ENCODE peak calls at places on chromosomes 13 and 19, in seven cellular contexts. N is adrenal gland, D is body of pancreas, Q is K562, C is uterus, R is GM12878, P is ovary. W is an unnamed sample.

GRCh38 chr19:10256970-10257615 is 5.1 kb downstream of the MRPL4 start:
- DNase-seq in N (no peak), D (no peak), Q (no peak), C (no peak), R (no peak), P (no peak), W (no peak)

GRCh38 chr13:65149687-65150086 is 2080.4 kb downstream of the PCDH9 start:
- DNase-seq in N (no peak), D (no peak), Q (no peak), C (no peak), R (no peak), P (no peak), W (peak; percentile 23)

GRCh38 chr19:39355253-39355652 is 13.0 kb downstream of the SAMD4B start:
- DNase-seq in N (no peak), D (no peak), Q (no peak), C (no peak), R (no peak), P (no peak), W (no peak)

GRCh38 chr13:112449545-112449930 is 73.4 kb downstream of the SPACA7 start:
- DNase-seq in N (no peak), D (no peak), Q (no peak), C (no peak), R (no peak), P (no peak), W (no peak)

GRCh38 chr13:113147206-113147605 is 11.2 kb upstream of the PROZ start:
- DNase-seq in N (no peak), D (no peak), Q (no peak), C (no peak), R (no peak), P (no peak), W (no peak)

GRCh38 chr19:40512473-40513344 is 45.9 kb downstream of the SPTBN4 start:
- DNase-seq in N (no peak), D (peak; percentile 34), Q (no peak), C (no peak), R (no peak), P (no peak), W (peak; percentile 32)

GRCh38 chr19:54558339-54558738 is 15.3 kb upstream of the LILRA2 start:
- DNase-seq in N (no peak), D (no peak), Q (no peak), C (no peak), R (no peak), P (no peak), W (no peak)

GRCh38 chr13:113023217-113023597 is 54.2 kb downstream of the MCF2L start:
- DNase-seq in N (no peak), D (no peak), Q (peak; percentile 14), C (no peak), R (no peak), P (no peak), W (no peak)

GRCh38 chr13:98188544-98189166 is 11.6 kb upstream of the RNF113B start:
- DNase-seq in N (no peak), D (peak; percentile 15), Q (no peak), C (no peak), R (no peak), P (no peak), W (no peak)

GRCh38 chr19:33799507-33799906 is 2.8 kb downstream of the KCTD15 start:
- DNase-seq in N (no peak), D (no peak), Q (no peak), C (no peak), R (no peak), P (no peak), W (no peak)

GRCh38 chr19:33796164-33797100 is at the start of gene KCTD15:
- DNase-seq in N (peak; percentile 28), D (peak; percentile 60), Q (peak; percentile 74), C (peak; percentile 55), R (no peak), P (peak; percentile 73), W (peak; percentile 43)

GRCh38 chr19:33800012-33800680 is 3.5 kb downstream of the KCTD15 start:
- DNase-seq in N (no peak), D (no peak), Q (no peak), C (no peak), R (no peak), P (no peak), W (no peak)

GRCh38 chr19:33798701-33799111 is 2.0 kb downstream of the KCTD15 start:
- DNase-seq in N (no peak), D (no peak), Q (no peak), C (no peak), R (no peak), P (no peak), W (no peak)

GRCh38 chr19:33797821-33798633 is 1.4 kb downstream of the KCTD15 start:
- DNase-seq in N (peak; percentile 35), D (peak; percentile 79), Q (peak; percentile 76), C (peak; percentile 74), R (no peak), P (peak; percentile 75), W (peak; percentile 66)
- TF ChIP-seq POLR2A in N (no peak), D (peak; percentile 13), Q (no peak), C (no peak), R (no peak), P (no peak), W (no peak)

GRCh38 chr19:3510727-3511126 is 4.6 kb downstream of the FZR1 start:
- DNase-seq in N (peak; percentile 25), D (no peak), Q (no peak), C (no peak), R (no peak), P (no peak), W (no peak)

GRCh38 chr19:3511506-3512251 is 5.6 kb downstream of the FZR1 start:
- DNase-seq in N (peak; percentile 26), D (no peak), Q (no peak), C (no peak), R (no peak), P (no peak), W (no peak)

GRCh38 chr19:3507371-3508120 is 1.4 kb downstream of the FZR1 start:
- DNase-seq in N (peak; percentile 70), D (peak; percentile 68), Q (peak; percentile 57), C (no peak), R (no peak), P (no peak), W (peak; percentile 21)

GRCh38 chr19:3508771-3509535 is 2.8 kb downstream of the FZR1 start:
- DNase-seq in N (peak; percentile 24), D (no peak), Q (no peak), C (no peak), R (no peak), P (no peak), W (no peak)

DNA sequence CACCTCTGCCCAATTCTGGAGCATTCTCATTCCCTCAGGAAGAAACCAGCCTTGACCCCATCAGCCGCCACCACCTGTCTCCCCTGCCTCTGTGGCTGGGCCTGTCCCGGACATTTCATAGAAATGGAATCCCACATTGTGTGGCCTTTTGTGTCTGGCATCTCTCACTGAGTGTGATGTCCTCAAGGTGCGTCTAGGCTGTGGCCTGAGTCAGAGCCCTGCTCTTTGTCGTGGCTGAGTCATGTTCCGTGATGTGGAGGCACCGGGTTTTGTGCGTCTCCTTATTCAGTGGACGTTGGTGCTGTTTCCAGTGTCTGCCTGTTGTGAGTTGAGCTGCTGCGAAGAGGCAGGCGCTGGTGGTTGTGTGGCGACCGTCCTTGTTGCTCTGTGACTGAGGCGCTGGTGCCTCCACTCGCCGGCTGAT is 3.5 kb downstream of the FZR1 start:
- DNase-seq in N (peak; percentile 77), D (no peak), Q (no peak), C (no peak), R (no peak), P (no peak), W (no peak)
- H3K4me1 ChIP-seq in N (peaks cover 46% of the 10 kb centered on the region), D (peaks cover 34% of the 10 kb centered on the region), Q (peaks cover 88% of the 10 kb centered on the region), C (no peaks in the 10 kb centered on the region), R (peaks cover 7% of the 10 kb centered on the region), P (peaks cover 11% of the 10 kb centered on the region), W (peaks cover 36% of the 10 kb centered on the region)

DNA sequence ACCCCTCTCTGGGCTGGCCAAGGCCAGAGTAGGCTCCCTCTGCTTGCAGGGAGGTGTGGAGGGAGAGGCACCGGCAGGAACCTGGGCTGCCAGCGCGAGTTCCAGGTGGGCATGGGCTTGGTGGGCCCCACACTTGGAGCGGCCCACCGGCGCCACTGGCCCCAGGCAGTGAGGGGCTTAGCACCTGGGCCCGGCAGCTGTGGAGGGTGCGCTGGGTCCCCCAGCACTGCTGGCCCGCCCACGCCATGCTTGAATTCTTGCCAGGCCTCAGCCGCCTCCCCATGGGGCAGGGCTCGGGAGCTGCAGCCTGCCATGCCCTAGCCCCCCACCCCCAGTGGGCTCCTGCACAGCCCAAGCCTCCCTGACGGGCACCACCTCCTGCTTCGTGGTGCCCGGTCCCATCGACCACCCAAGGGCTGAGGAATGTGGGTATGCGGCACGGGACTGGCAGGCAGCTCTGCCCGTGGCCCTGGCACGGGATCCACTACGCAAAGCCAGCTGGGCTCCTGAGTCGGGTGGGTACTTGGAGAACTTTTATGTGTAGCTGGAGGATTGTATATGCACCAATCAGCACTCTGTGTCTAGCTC is 1648.0 kb downstream of the OLFM4 start:
- DNase-seq in N (no peak), D (no peak), Q (no peak), C (no peak), R (no peak), P (no peak), W (no peak)
- H3K4me3 ChIP-seq in N (no peak overlapping the region), D (no peak overlapping the region), Q (no peak overlapping the region), C (no peak overlapping the region), R (no peak overlapping the region), P (no peak overlapping the region), W (no peak overlapping the region)

DNA sequence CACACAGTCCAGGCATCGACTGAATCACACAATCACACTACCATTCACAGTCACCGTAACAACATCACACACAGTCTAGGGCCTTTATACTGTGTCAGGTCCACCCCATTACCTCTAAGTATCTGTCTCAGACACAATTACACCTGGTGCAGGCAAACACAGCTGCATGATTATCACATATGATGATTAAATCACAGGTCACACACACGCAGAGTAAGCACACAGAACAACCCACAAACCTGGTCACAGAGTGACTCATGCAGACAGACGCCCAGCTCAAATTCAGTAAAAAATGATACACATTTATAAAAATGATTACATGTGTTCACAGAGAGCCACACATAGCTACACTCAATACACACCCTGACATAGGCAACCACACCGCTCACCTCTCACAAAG is 1.2 kb upstream of the ZSCAN22 start:
- DNase-seq in N (no peak), D (no peak), Q (no peak), C (no peak), R (no peak), P (no peak), W (no peak)
- TF ChIP-seq POLR2A in N (no peak), D (no peak), Q (no peak), C (no peak), R (no peak), P (no peak), W (no peak)

GRCh38 chr13:51585696-51586095 is 1.4 kb downstream of the WDFY2 start:
- DNase-seq in N (no peak), D (no peak), Q (no peak), C (no peak), R (no peak), P (no peak), W (no peak)

GRCh38 chr13:51583875-51584730 is at the start of gene WDFY2:
- DNase-seq in N (peak; percentile 100), D (peak; percentile 100), Q (peak; percentile 92), C (peak; percentile 100), R (peak; percentile 99), P (peak; percentile 100), W (peak; percentile 100)

GRCh38 chr13:51584731-51585191 is 499 bp downstream of the WDFY2 start:
- DNase-seq in N (peak; percentile 59), D (peak; percentile 67), Q (peak; percentile 19), C (no peak), R (no peak), P (no peak), W (peak; percentile 39)

GRCh38 chr13:51583469-51583874 is 790 bp upstream of the WDFY2 start:
- DNase-seq in N (no peak), D (no peak), Q (no peak), C (no peak), R (no peak), P (no peak), W (no peak)

GRCh38 chr13:51585234-51585672 is 991 bp downstream of the WDFY2 start:
- DNase-seq in N (no peak), D (no peak), Q (no peak), C (no peak), R (no peak), P (no peak), W (peak; percentile 40)
- H3K4me1 ChIP-seq in N (peaks cover 24% of the 10 kb centered on the region), D (peaks cover 49% of the 10 kb centered on the region), Q (peaks cover 10% of the 10 kb centered on the region), C (peaks cover 8% of the 10 kb centered on the region), R (peaks cover 9% of the 10 kb centered on the region), P (peaks cover 14% of the 10 kb centered on the region), W (peaks cover 52% of the 10 kb centered on the region)